ENCODE peak calls at places on chromosome 14, in seven cellular contexts. F is amniotic stem cell; E is nucleus accumbens; G is neuronal stem cell; A is LHCN-M2; B is activated naive CD4-positive, alpha-beta T cell treated with anti-CD3 and anti-CD28 coated beads, Interleukin-2, amount 10 ng/mL, durations not matched to agents 7 days and 5 days; X is CD8-positive, alpha-beta T cell. P is an unnamed sample.

GRCh38 chr14:70692210-70692609 is 50.5 kb downstream of the TTC9 start:
- DNase-seq in F (no peak), E (no peak), G (no peak), A (no peak), B (no peak), X (no peak), P (no peak)

GRCh38 chr14:34364201-34364600 is 97.8 kb downstream of the SPTSSA start:
- DNase-seq in F (no peak), E (no peak), G (no peak), A (no peak), B (no peak), X (no peak), P (peak; percentile 48)

GRCh38 chr14:96086032-96086431 is 46.9 kb downstream of the C14orf132 start:
- DNase-seq in F (peak; percentile 12), E (no peak), G (no peak), A (peak; percentile 84), B (no peak), X (no peak), P (peak; percentile 79)

GRCh38 chr14:64834965-64835364 is 44.7 kb downstream of the SPTB start:
- DNase-seq in F (no peak), E (no peak), G (no peak), A (no peak), B (no peak), X (no peak), P (no peak)

GRCh38 chr14:52267501-52268190 is at the start of gene PTGDR:
- DNase-seq in F (no peak), E (no peak), G (peak; percentile 30), A (peak; percentile 11), B (peak; percentile 60), X (peak; percentile 23), P (no peak)

GRCh38 chr14:86055512-86055911 is 525.6 kb downstream of the FLRT2 start:
- DNase-seq in F (no peak), E (no peak), G (no peak), A (no peak), B (no peak), X (no peak), P (peak; percentile 9)

GRCh38 chr14:78175412-78175811 is 5.2 kb downstream of the NRXN3 start:
- DNase-seq in F (no peak), E (no peak), G (no peak), A (no peak), B (no peak), X (no peak), P (no peak)

GRCh38 chr14:51869426-51870113 is 9.2 kb downstream of the GNG2 start:
- DNase-seq in F (no peak), E (no peak), G (no peak), A (no peak), B (no peak), X (peak; percentile 26), P (no peak)

GRCh38 chr14:102629011-102629444 is 36.6 kb downstream of the RCOR1 start:
- DNase-seq in F (no peak), E (no peak), G (no peak), A (no peak), B (no peak), X (no peak), P (no peak)

GRCh38 chr14:65850429-65851145 is 438.1 kb downstream of the FUT8 start:
- DNase-seq in F (no peak), E (no peak), G (no peak), A (no peak), B (peak; percentile 88), X (peak; percentile 19), P (no peak)

P was measured in renal cortical epithelial cell.